ENCODE peak calls at places on chromosomes 3 and 15, in six cellular contexts. One of them, this sample, is unnamed.
A peak's percentile ranks its signal among the peaks of the same experiment; 100 is the strongest.

GRCh38 chr15:95329362-95329761 is 1001.1 kb upstream of the NR2F2 start:
- DNase-seq in uterus: no peak
- DNase-seq in upper lobe of left lung: no peak
- DNase-seq in CD8-positive, alpha-beta T cell: no peak
- DNase-seq in adrenal gland: no peak
- DNase-seq in WERI-Rb-1: no peak
- DNase-seq in this sample: peak; percentile 21

GRCh38 chr15:41506796-41507341 is 6.8 kb downstream of the LTK start:
- DNase-seq in uterus: no peak
- DNase-seq in upper lobe of left lung: no peak
- DNase-seq in CD8-positive, alpha-beta T cell: no peak
- DNase-seq in adrenal gland: no peak
- DNase-seq in WERI-Rb-1: peak; percentile 34
- DNase-seq in this sample: no peak

GRCh38 chr3:188993140-188993539 is 178.6 kb upstream of the TPRG1 start:
- DNase-seq in uterus: no peak
- DNase-seq in upper lobe of left lung: no peak
- DNase-seq in CD8-positive, alpha-beta T cell: no peak
- DNase-seq in adrenal gland: no peak
- DNase-seq in WERI-Rb-1: no peak
- DNase-seq in this sample: no peak

GRCh38 chr3:64761729-64762432 is 74.1 kb upstream of the ADAMTS9 start:
- DNase-seq in uterus: no peak
- DNase-seq in upper lobe of left lung: peak; percentile 54
- DNase-seq in CD8-positive, alpha-beta T cell: no peak
- DNase-seq in adrenal gland: no peak
- DNase-seq in WERI-Rb-1: no peak
- DNase-seq in this sample: no peak

GRCh38 chr3:174218011-174218410 is 641.1 kb upstream of the NAALADL2 start:
- DNase-seq in uterus: no peak
- DNase-seq in upper lobe of left lung: no peak
- DNase-seq in CD8-positive, alpha-beta T cell: no peak
- DNase-seq in adrenal gland: no peak
- DNase-seq in WERI-Rb-1: no peak
- DNase-seq in this sample: no peak

GRCh38 chr3:72068621-72069020 is 283.7 kb upstream of the PROK2 start:
- DNase-seq in uterus: no peak
- DNase-seq in upper lobe of left lung: no peak
- DNase-seq in CD8-positive, alpha-beta T cell: no peak
- DNase-seq in adrenal gland: no peak
- DNase-seq in WERI-Rb-1: no peak
- DNase-seq in this sample: no peak

GRCh38 chr3:24306518-24306917 is 188.1 kb downstream of the THRB start:
- DNase-seq in uterus: no peak
- DNase-seq in upper lobe of left lung: no peak
- DNase-seq in CD8-positive, alpha-beta T cell: no peak
- DNase-seq in adrenal gland: no peak
- DNase-seq in WERI-Rb-1: no peak
- DNase-seq in this sample: no peak

GRCh38 chr15:74129411-74130088 is 836 bp upstream of the ISLR2 start:
- DNase-seq in uterus: no peak
- DNase-seq in upper lobe of left lung: no peak
- DNase-seq in CD8-positive, alpha-beta T cell: no peak
- DNase-seq in adrenal gland: no peak
- DNase-seq in WERI-Rb-1: no peak
- DNase-seq in this sample: no peak

GRCh38 chr3:31125413-31126020 is 231.1 kb upstream of the GADL1 start:
- DNase-seq in uterus: no peak
- DNase-seq in upper lobe of left lung: no peak
- DNase-seq in CD8-positive, alpha-beta T cell: no peak
- DNase-seq in adrenal gland: no peak
- DNase-seq in WERI-Rb-1: no peak
- DNase-seq in this sample: no peak

GRCh38 chr15:86649277-86649676 is 569.6 kb downstream of the AGBL1 start:
- DNase-seq in uterus: no peak
- DNase-seq in upper lobe of left lung: no peak
- DNase-seq in CD8-positive, alpha-beta T cell: no peak
- DNase-seq in adrenal gland: no peak
- DNase-seq in WERI-Rb-1: no peak
- DNase-seq in this sample: no peak
- H3K9me3 ChIP-seq in uterus: no peaks in the 10 kb centered on the region
- H3K9me3 ChIP-seq in upper lobe of left lung: no peaks in the 10 kb centered on the region
- H3K9me3 ChIP-seq in CD8-positive, alpha-beta T cell: no peaks in the 10 kb centered on the region
- H3K9me3 ChIP-seq in adrenal gland: no peaks in the 10 kb centered on the region
- H3K9me3 ChIP-seq in WERI-Rb-1: no peaks in the 10 kb centered on the region
- H3K9me3 ChIP-seq in this sample: no peaks in the 10 kb centered on the region

GRCh38 chr3:170201527-170201926 is 20.0 kb upstream of the PHC3 start:
- DNase-seq in uterus: no peak
- DNase-seq in upper lobe of left lung: no peak
- DNase-seq in CD8-positive, alpha-beta T cell: no peak
- DNase-seq in adrenal gland: no peak
- DNase-seq in WERI-Rb-1: no peak
- DNase-seq in this sample: no peak

GRCh38 chr3:170200992-170201391 is 19.5 kb upstream of the PHC3 start:
- DNase-seq in uterus: no peak
- DNase-seq in upper lobe of left lung: no peak
- DNase-seq in CD8-positive, alpha-beta T cell: no peak
- DNase-seq in adrenal gland: no peak
- DNase-seq in WERI-Rb-1: no peak
- DNase-seq in this sample: no peak

DNA sequence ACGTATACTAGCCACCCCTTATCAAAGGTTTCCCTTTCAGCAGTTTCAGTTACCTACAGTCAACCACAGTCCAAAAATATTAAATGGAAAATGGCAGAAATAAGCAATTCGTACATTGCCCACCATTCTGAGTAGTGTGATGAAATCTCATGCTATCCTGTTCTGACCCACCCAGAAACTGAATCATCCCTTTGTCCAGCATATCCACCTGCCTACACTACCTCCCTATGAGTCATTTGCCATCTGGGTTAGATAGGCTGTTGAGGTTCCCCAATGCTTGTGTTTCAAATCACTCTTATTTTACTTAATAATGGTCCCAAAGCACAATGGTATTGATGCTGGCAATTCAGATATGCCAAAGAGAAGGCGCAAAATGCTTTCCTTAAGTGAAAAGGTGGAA is 15.3 kb upstream of the PHC3 start:
- DNase-seq in uterus: no peak
- DNase-seq in upper lobe of left lung: no peak
- DNase-seq in CD8-positive, alpha-beta T cell: no peak
- DNase-seq in adrenal gland: no peak
- DNase-seq in WERI-Rb-1: no peak
- DNase-seq in this sample: no peak
- H3K27ac ChIP-seq in uterus: no peak overlapping the region
- H3K27ac ChIP-seq in upper lobe of left lung: no peak overlapping the region
- H3K27ac ChIP-seq in CD8-positive, alpha-beta T cell: no peak overlapping the region
- H3K27ac ChIP-seq in adrenal gland: no peak overlapping the region
- H3K27ac ChIP-seq in WERI-Rb-1: no peak overlapping the region
- H3K27ac ChIP-seq in this sample: no peak overlapping the region

DNA sequence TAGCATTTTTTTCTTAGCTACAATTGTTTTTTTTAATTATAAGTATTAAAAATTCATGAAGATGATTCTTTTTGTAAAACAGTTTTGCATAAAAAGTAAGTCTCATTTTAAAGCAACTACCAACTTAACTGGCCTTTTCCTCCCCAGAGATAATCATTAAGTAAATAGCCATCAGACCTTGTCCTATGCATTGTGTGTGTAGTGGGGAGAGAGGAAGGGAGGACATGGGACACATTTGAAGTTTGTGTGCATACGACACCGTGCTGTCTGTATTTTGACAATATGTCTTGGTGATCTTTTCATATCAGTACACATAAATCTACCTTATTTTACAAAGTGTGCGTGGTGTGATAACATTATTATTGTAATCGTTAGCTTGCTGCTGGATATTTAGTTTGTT is 8.1 kb downstream of the SNRPN start:
- DNase-seq in uterus: no peak
- DNase-seq in upper lobe of left lung: no peak
- DNase-seq in CD8-positive, alpha-beta T cell: no peak
- DNase-seq in adrenal gland: no peak
- DNase-seq in WERI-Rb-1: no peak
- DNase-seq in this sample: no peak
- H3K9me3 ChIP-seq in uterus: peaks cover 3% of the 10 kb centered on the region
- H3K9me3 ChIP-seq in upper lobe of left lung: peaks cover 33% of the 10 kb centered on the region
- H3K9me3 ChIP-seq in CD8-positive, alpha-beta T cell: peaks cover 20% of the 10 kb centered on the region
- H3K9me3 ChIP-seq in adrenal gland: no peaks in the 10 kb centered on the region
- H3K9me3 ChIP-seq in WERI-Rb-1: no peaks in the 10 kb centered on the region
- H3K9me3 ChIP-seq in this sample: no peaks in the 10 kb centered on the region

GRCh38 chr3:113847664-113848461 is 9.3 kb downstream of the GRAMD1C start:
- DNase-seq in uterus: no peak
- DNase-seq in upper lobe of left lung: no peak
- DNase-seq in CD8-positive, alpha-beta T cell: no peak
- DNase-seq in adrenal gland: no peak
- DNase-seq in WERI-Rb-1: no peak
- DNase-seq in this sample: no peak

GRCh38 chr3:113844622-113845222 is 6.1 kb downstream of the GRAMD1C start:
- DNase-seq in uterus: no peak
- DNase-seq in upper lobe of left lung: no peak
- DNase-seq in CD8-positive, alpha-beta T cell: no peak
- DNase-seq in adrenal gland: no peak
- DNase-seq in WERI-Rb-1: no peak
- DNase-seq in this sample: no peak

DNA sequence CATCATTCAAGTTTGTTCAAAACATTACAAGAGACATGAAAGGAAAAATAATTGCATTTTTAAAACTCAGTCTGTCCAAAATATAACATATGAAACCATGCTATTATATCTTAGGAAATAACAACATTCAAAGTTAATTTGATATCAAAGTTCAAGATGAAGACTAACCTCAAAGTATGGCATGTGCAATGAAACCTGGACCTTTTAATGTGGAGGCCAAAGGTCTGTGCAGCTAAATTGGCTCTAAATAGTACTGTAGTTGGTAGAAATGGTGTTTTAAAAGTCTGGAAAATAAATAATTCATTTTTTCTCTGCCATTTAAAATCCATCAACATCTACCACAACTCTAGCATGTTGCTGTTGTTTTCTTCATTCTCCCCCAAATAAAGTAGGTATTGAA is 8.7 kb downstream of the GRAMD1C start:
- DNase-seq in uterus: no peak
- DNase-seq in upper lobe of left lung: no peak
- DNase-seq in CD8-positive, alpha-beta T cell: no peak
- DNase-seq in adrenal gland: no peak
- DNase-seq in WERI-Rb-1: no peak
- DNase-seq in this sample: no peak
- H3K27ac ChIP-seq in uterus: no peak overlapping the region
- H3K27ac ChIP-seq in upper lobe of left lung: peak overlapping the region; percentile 48
- H3K27ac ChIP-seq in CD8-positive, alpha-beta T cell: no peak overlapping the region
- H3K27ac ChIP-seq in adrenal gland: no peak overlapping the region
- H3K27ac ChIP-seq in WERI-Rb-1: no peak overlapping the region
- H3K27ac ChIP-seq in this sample: no peak overlapping the region

DNA sequence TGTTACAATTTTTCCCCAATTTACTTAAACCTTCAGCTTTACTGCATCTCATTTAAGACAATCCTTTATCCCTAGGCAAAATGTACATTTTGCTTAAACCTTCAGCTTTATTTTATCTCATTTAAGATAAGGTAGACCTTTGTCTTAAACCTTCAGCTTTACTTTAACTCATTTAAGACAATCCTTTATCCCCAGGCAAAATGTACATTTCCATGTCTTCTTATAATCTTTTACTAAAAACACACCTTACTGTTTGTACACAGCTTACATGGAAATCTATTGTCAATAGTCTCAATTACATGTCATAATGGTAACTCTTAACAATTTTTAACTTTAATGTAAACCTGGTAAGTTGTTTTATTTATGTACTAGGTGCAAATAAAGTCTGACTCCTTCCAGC is 58.7 kb upstream of the MKRN3 start:
- DNase-seq in uterus: no peak
- DNase-seq in upper lobe of left lung: no peak
- DNase-seq in CD8-positive, alpha-beta T cell: no peak
- DNase-seq in adrenal gland: no peak
- DNase-seq in WERI-Rb-1: no peak
- DNase-seq in this sample: no peak
- H3K9me3 ChIP-seq in uterus: no peaks in the 10 kb centered on the region
- H3K9me3 ChIP-seq in upper lobe of left lung: peaks cover 13% of the 10 kb centered on the region
- H3K9me3 ChIP-seq in CD8-positive, alpha-beta T cell: no peaks in the 10 kb centered on the region
- H3K9me3 ChIP-seq in adrenal gland: no peaks in the 10 kb centered on the region
- H3K9me3 ChIP-seq in WERI-Rb-1: peaks cover 6% of the 10 kb centered on the region
- H3K9me3 ChIP-seq in this sample: no peaks in the 10 kb centered on the region

This sample was measured in testis.